ENCODE peak calls at places on chromosome 2, in seven cellular contexts. One of them, this sample, is unnamed.

GRCh38 chr2:43397411-43397810 is 171.0 kb upstream of the ZFP36L2 start:
- DNase-seq in naive thymus-derived CD8-positive, alpha-beta T cell: no peak
- DNase-seq in LHCN-M2: no peak
- DNase-seq in A549: no peak
- DNase-seq in EH: no peak
- DNase-seq in GM04504: no peak
- DNase-seq in central memory CD4-positive, alpha-beta T cell: no peak
- DNase-seq in this sample: no peak

GRCh38 chr2:30022444-30023071 is 101.2 kb upstream of the ALK start:
- DNase-seq in central memory CD4-positive, alpha-beta T cell: no peak
- DNase-seq in naive thymus-derived CD8-positive, alpha-beta T cell: no peak
- DNase-seq in A549: no peak
- DNase-seq in LHCN-M2: no peak
- DNase-seq in EH: no peak
- DNase-seq in GM04504: no peak
- DNase-seq in this sample: no peak

GRCh38 chr2:69138793-69139510 is 126.0 kb downstream of the ANTXR1 start:
- DNase-seq in GM04504: peak
- DNase-seq in central memory CD4-positive, alpha-beta T cell: no peak
- DNase-seq in A549: peak
- DNase-seq in EH: peak
- DNase-seq in LHCN-M2: peak
- DNase-seq in naive thymus-derived CD8-positive, alpha-beta T cell: no peak
- DNase-seq in this sample: no peak

GRCh38 chr2:216388046-216388884 is 16.0 kb upstream of the MARCHF4 start:
- DNase-seq in EH: no peak
- DNase-seq in naive thymus-derived CD8-positive, alpha-beta T cell: peak
- DNase-seq in GM04504: no peak
- DNase-seq in LHCN-M2: no peak
- DNase-seq in A549: no peak
- DNase-seq in central memory CD4-positive, alpha-beta T cell: no peak
- DNase-seq in this sample: no peak

GRCh38 chr2:86044614-86045013 is 61.1 kb downstream of the POLR1A start:
- DNase-seq in EH: no peak
- DNase-seq in GM04504: no peak
- DNase-seq in naive thymus-derived CD8-positive, alpha-beta T cell: no peak
- DNase-seq in central memory CD4-positive, alpha-beta T cell: no peak
- DNase-seq in LHCN-M2: no peak
- DNase-seq in A549: no peak
- DNase-seq in this sample: no peak

GRCh38 chr2:71154798-71155197 is 24.4 kb downstream of the MPHOSPH10 start:
- DNase-seq in LHCN-M2: no peak
- DNase-seq in EH: peak
- DNase-seq in GM04504: no peak
- DNase-seq in naive thymus-derived CD8-positive, alpha-beta T cell: no peak
- DNase-seq in central memory CD4-positive, alpha-beta T cell: no peak
- DNase-seq in A549: peak
- DNase-seq in this sample: no peak

GRCh38 chr2:170073288-170073687 is 104.7 kb upstream of the MYO3B start:
- DNase-seq in naive thymus-derived CD8-positive, alpha-beta T cell: no peak
- DNase-seq in A549: no peak
- DNase-seq in LHCN-M2: peak
- DNase-seq in central memory CD4-positive, alpha-beta T cell: no peak
- DNase-seq in EH: peak
- DNase-seq in GM04504: peak
- DNase-seq in this sample: no peak

GRCh38 chr2:59706729-59707128 is 846.7 kb downstream of the BCL11A start:
- DNase-seq in GM04504: no peak
- DNase-seq in LHCN-M2: no peak
- DNase-seq in naive thymus-derived CD8-positive, alpha-beta T cell: no peak
- DNase-seq in EH: no peak
- DNase-seq in central memory CD4-positive, alpha-beta T cell: no peak
- DNase-seq in A549: no peak
- DNase-seq in this sample: no peak

GRCh38 chr2:64661770-64662169 is 8.1 kb upstream of the SERTAD2 start:
- DNase-seq in A549: no peak
- DNase-seq in GM04504: no peak
- DNase-seq in EH: peak
- DNase-seq in naive thymus-derived CD8-positive, alpha-beta T cell: no peak
- DNase-seq in LHCN-M2: no peak
- DNase-seq in central memory CD4-positive, alpha-beta T cell: no peak
- DNase-seq in this sample: peak

This sample was measured in naive B cell.